ENCODE peak calls at places on chromosomes 7 and 10, in four cellular contexts. One of them, this sample, is unnamed. For H3K4me1, the result is how much of the 10 kb centered on the place peaks cover.

GRCh38 chr7:157432957-157433576 is 96.3 kb downstream of the DNAJB6 start:
- DNase-seq in neural progenitor cell: peak
- DNase-seq in HCT116: no peak
- DNase-seq in left ventricle myocardium inferior: no peak
- DNase-seq in this sample: no peak

GRCh38 chr7:30721211-30721610 is 30.7 kb upstream of the INMT start:
- DNase-seq in HCT116: no peak
- DNase-seq in left ventricle myocardium inferior: no peak
- DNase-seq in neural progenitor cell: no peak
- DNase-seq in this sample: no peak

GRCh38 chr7:20354825-20355466 is 24.2 kb downstream of the ITGB8 start:
- DNase-seq in neural progenitor cell: no peak
- DNase-seq in HCT116: no peak
- DNase-seq in left ventricle myocardium inferior: no peak
- DNase-seq in this sample: no peak

GRCh38 chr10:113937756-113938155 is 83.3 kb downstream of the NHLRC2 start:
- DNase-seq in left ventricle myocardium inferior: no peak
- DNase-seq in HCT116: no peak
- DNase-seq in neural progenitor cell: no peak
- DNase-seq in this sample: no peak

GRCh38 chr10:95389176-95389575 is 98.4 kb upstream of the PDLIM1 start:
- DNase-seq in neural progenitor cell: no peak
- DNase-seq in HCT116: no peak
- DNase-seq in left ventricle myocardium inferior: no peak
- DNase-seq in this sample: no peak

GRCh38 chr10:14583252-14583651 is 191.4 kb downstream of the FAM107B start:
- DNase-seq in neural progenitor cell: no peak
- DNase-seq in HCT116: no peak
- DNase-seq in left ventricle myocardium inferior: no peak
- DNase-seq in this sample: no peak

GRCh38 chr7:108114117-108114841 is 15.9 kb downstream of the LAMB4 start:
- DNase-seq in left ventricle myocardium inferior: no peak
- DNase-seq in neural progenitor cell: peak
- DNase-seq in HCT116: peak
- DNase-seq in this sample: no peak

GRCh38 chr10:75197906-75198305 is 12.7 kb upstream of the VDAC2 start:
- DNase-seq in HCT116: no peak
- DNase-seq in left ventricle myocardium inferior: no peak
- DNase-seq in neural progenitor cell: peak
- DNase-seq in this sample: no peak

GRCh38 chr10:68096913-68097509 is 12.3 kb upstream of the MYPN start:
- DNase-seq in left ventricle myocardium inferior: no peak
- DNase-seq in HCT116: peak
- DNase-seq in neural progenitor cell: peak
- DNase-seq in this sample: no peak

GRCh38 chr7:92177362-92177761 is 1.6 kb downstream of the LRRD1 start:
- DNase-seq in left ventricle myocardium inferior: no peak
- DNase-seq in HCT116: no peak
- DNase-seq in neural progenitor cell: no peak
- DNase-seq in this sample: no peak

GRCh38 chr10:79390551-79391229 is 43.4 kb downstream of the PPIF start:
- DNase-seq in left ventricle myocardium inferior: peak
- DNase-seq in HCT116: no peak
- DNase-seq in neural progenitor cell: no peak
- DNase-seq in this sample: no peak

GRCh38 chr7:20577362-20578069 is 38.0 kb upstream of the ABCB5 start:
- DNase-seq in neural progenitor cell: no peak
- DNase-seq in HCT116: no peak
- DNase-seq in left ventricle myocardium inferior: no peak
- DNase-seq in this sample: no peak

GRCh38 chr7:26857534-26858228 is 6.7 kb downstream of the SKAP2 start:
- DNase-seq in neural progenitor cell: peak
- DNase-seq in HCT116: no peak
- DNase-seq in left ventricle myocardium inferior: no peak
- DNase-seq in this sample: peak

DNA sequence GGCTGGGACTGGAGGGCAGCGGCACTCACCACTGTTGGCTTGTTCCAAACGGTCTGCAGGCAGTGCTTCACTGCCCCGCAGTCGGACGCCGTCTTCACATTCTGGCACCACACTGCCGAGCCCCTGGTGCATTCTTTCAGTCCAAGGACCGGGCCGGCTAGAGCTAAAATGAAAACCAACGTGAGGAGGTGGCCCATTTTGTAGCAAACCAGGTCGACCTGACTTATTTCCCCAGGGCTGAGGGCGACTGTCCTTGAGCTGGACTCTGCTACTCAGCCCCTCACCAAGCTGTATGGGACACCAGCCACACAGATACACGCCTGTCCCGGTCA is 16.7 kb downstream of the PSAP start:
- DNase-seq in HCT116: no peak
- DNase-seq in neural progenitor cell: no peak
- DNase-seq in left ventricle myocardium inferior: no peak
- DNase-seq in this sample: no peak
- H3K4me1 ChIP-seq in HCT116: under half
- H3K4me1 ChIP-seq in neural progenitor cell: under half
- H3K4me1 ChIP-seq in left ventricle myocardium inferior: half or more
- H3K4me1 ChIP-seq in this sample: under half

GRCh38 chr7:87344446-87344845 is 1.0 kb upstream of the CROT start:
- DNase-seq in left ventricle myocardium inferior: no peak
- DNase-seq in neural progenitor cell: no peak
- DNase-seq in HCT116: no peak
- DNase-seq in this sample: no peak
- H3K27ac ChIP-seq in left ventricle myocardium inferior: peak
- H3K27ac ChIP-seq in neural progenitor cell: peak
- H3K27ac ChIP-seq in HCT116: no peak
- H3K27ac ChIP-seq in this sample: no peak

DNA sequence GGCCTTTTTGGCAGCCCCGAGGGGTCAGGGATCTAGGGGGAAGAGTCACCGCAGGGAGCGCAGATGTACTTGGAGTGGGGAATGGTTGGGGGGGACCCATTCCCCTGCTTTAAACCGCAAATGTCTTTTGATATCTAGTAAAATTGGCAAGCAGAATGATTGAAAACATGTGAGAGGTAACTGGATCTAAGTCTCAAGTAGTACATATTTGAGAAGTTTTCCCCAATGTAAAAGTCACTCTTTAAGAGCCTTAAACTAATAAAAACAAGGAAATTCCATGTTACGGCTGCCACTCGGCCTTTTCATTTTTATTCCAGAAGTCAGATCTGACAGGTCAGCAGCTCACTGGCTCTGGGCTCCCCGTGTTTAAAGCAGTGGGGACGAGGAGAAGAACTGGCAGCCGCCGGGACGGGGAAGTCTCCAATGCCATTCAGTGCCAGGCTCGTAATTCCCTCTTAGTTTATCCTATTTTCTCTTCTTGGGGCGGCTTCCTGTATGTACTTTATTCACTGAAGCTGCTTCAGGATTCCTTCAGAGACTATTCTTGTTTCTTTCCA is 80.7 kb downstream of the CUX1 start:
- DNase-seq in left ventricle myocardium inferior: no peak
- DNase-seq in HCT116: no peak
- DNase-seq in neural progenitor cell: no peak
- DNase-seq in this sample: no peak
- TF ChIP-seq CTCF in left ventricle myocardium inferior: no peak
- TF ChIP-seq CTCF in HCT116: no peak
- TF ChIP-seq CTCF in neural progenitor cell: no peak
- TF ChIP-seq CTCF in this sample: no peak

GRCh38 chr7:126993626-126994213 is 259.0 kb downstream of the GRM8 start:
- DNase-seq in HCT116: no peak
- DNase-seq in neural progenitor cell: no peak
- DNase-seq in left ventricle myocardium inferior: no peak
- DNase-seq in this sample: no peak

GRCh38 chr7:126988022-126988421 is 264.7 kb downstream of the GRM8 start:
- DNase-seq in neural progenitor cell: no peak
- DNase-seq in HCT116: no peak
- DNase-seq in left ventricle myocardium inferior: no peak
- DNase-seq in this sample: no peak
- H3K4me1 ChIP-seq in neural progenitor cell: under half
- H3K4me1 ChIP-seq in HCT116: under half
- H3K4me1 ChIP-seq in left ventricle myocardium inferior: under half
- H3K4me1 ChIP-seq in this sample: under half

DNA sequence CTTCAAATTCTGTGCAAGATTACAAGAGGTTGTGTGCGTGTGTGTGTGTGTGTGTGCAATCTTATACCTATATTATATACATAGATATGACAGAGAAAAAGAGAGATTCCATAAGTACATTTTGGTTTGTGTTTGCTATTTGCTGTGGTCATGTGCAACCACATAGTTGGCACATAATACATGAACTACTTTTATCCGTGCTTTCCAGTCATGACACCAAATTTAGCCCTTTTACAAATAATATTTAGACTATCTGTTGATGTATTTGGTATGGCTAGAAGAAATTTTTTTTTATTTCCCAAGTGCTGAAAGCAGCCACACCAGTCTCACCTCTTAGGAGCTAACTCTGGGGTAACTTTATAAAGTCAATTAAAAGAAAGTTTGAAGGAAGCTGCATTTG is 63.5 kb upstream of the EGFR start:
- DNase-seq in left ventricle myocardium inferior: no peak
- DNase-seq in neural progenitor cell: no peak
- DNase-seq in HCT116: no peak
- DNase-seq in this sample: no peak
- H3K27ac ChIP-seq in left ventricle myocardium inferior: no peak
- H3K27ac ChIP-seq in neural progenitor cell: no peak
- H3K27ac ChIP-seq in HCT116: no peak
- H3K27ac ChIP-seq in this sample: no peak

This sample was measured in lung.